ENCODE peak calls at places on chromosomes 16 and 17, in eight cellular contexts. E is cardiac muscle cell; T is naive thymus-derived CD4-positive, alpha-beta T cell; A is prostate gland; Y is SK-N-SH; C is fibroblast of lung; J is right lobe of liver; D is PC-3. O is an unnamed sample.
A peak's percentile ranks its signal among the peaks of the same experiment; 100 is the strongest.

GRCh38 chr16:10240854-10241613 is 58.8 kb upstream of the GRIN2A start:
- DNase-seq in E (no peak), T (no peak), A (no peak), Y (no peak), C (peak; percentile 27), J (no peak), D (peak; percentile 6), O (no peak)

GRCh38 chr17:56690441-56691291 is 97.2 kb downstream of the NOG start:
- DNase-seq in E (no peak), T (no peak), A (no peak), Y (no peak), C (no peak), J (no peak), D (no peak), O (no peak)

GRCh38 chr17:73064084-73064938 is 28.2 kb downstream of the SLC39A11 start:
- DNase-seq in E (no peak), T (no peak), A (no peak), Y (peak; percentile 58), C (peak; percentile 17), J (no peak), D (no peak), O (no peak)

GRCh38 chr16:17204248-17205043 is 266.3 kb downstream of the XYLT1 start:
- DNase-seq in E (no peak), T (no peak), A (no peak), Y (no peak), C (no peak), J (no peak), D (no peak), O (no peak)

GRCh38 chr17:40433551-40434384 is 9.5 kb upstream of the IGFBP4 start:
- DNase-seq in E (no peak), T (no peak), A (no peak), Y (peak; percentile 58), C (no peak), J (peak; percentile 50), D (no peak), O (no peak)

GRCh38 chr17:19703776-19704371 is 12.5 kb downstream of the SLC47A2 start:
- DNase-seq in E (no peak), T (no peak), A (no peak), Y (peak; percentile 72), C (no peak), J (peak; percentile 65), D (no peak), O (no peak)

GRCh38 chr16:22007509-22008214 is at the start of gene MOSMO:
- DNase-seq in E (peak; percentile 70), T (peak; percentile 54), A (peak; percentile 65), Y (peak; percentile 94), C (peak; percentile 67), J (peak; percentile 80), D (peak; percentile 62), O (peak; percentile 69)

GRCh38 chr16:85908444-85908843 is 9.5 kb downstream of the IRF8 start:
- DNase-seq in E (no peak), T (no peak), A (no peak), Y (no peak), C (no peak), J (no peak), D (no peak), O (no peak)

GRCh38 chr16:4386951-4387565 is 15.4 kb downstream of the VASN start:
- DNase-seq in E (peak; percentile 62), T (no peak), A (no peak), Y (no peak), C (peak; percentile 56), J (no peak), D (no peak), O (no peak)

GRCh38 chr17:68155692-68156091 is 92.2 kb upstream of the AMZ2 start:
- DNase-seq in E (no peak), T (no peak), A (no peak), Y (no peak), C (no peak), J (no peak), D (no peak), O (no peak)

GRCh38 chr17:60525624-60526514 is at the start of gene APPBP2:
- DNase-seq in E (peak; percentile 94), T (peak; percentile 80), A (peak; percentile 90), Y (peak; percentile 95), C (peak; percentile 87), J (peak; percentile 91), D (peak; percentile 94), O (peak; percentile 89)

DNA sequence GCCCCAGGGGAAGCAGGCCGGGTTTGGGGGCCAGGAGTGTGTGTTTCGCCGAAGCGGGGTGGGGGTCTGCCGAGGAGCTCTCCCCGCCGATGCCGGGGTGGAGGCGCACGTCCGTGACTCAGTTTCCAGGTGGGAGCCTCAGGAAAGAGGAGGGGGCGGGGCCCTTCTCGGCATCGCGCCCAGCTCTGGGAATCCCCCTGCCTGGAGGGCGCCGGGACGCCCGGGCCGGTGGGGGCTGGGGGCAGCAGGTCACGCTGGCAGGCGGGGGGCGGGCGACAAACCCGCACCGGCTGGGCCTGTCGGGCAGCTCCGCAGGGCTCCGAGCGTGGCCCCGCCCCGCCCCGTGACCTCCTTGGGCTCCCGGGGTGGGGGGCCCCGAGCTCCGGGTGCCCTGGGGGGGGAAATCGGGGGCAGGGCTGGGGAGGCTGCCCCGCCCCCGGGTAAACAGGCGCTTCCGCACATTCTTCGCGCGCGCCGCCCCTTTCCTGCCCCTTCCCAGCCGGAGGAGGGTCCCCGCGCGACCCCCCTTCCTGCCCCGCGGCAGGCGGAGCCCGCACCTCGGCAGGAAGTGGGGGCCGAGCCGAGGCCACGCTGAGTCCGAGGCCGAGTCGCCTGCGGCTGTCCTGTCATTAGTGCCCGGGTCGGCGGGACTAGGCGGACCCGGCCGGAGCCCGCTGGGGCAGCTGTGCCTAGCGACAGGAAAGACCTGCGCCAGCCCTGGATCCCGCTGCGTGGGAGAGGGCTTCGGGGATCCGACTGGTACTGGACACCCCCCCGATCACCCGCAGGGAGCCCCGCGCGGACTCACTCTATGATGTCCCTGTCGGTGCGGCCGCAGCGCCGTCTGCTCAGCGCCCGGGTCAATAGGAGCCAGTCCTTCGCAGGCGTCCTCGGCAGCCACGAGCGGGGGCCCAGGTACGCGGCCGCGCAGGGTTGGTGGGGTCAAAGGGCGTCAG is 9.3 kb downstream of the RIPOR1 start:
- DNase-seq in E (peak; percentile 52), T (peak; percentile 59), A (peak; percentile 31), Y (peak; percentile 85), C (no peak), J (peak; percentile 72), D (no peak), O (peak; percentile 81)
- H3K4me1 ChIP-seq in E (peaks cover 6% of the 10 kb centered on the region), T (peaks cover 6% of the 10 kb centered on the region), A (no peaks in the 10 kb centered on the region), Y (peaks cover 6% of the 10 kb centered on the region), C (peaks cover 8% of the 10 kb centered on the region), J (no peaks in the 10 kb centered on the region), D (peaks cover 9% of the 10 kb centered on the region), O (no peaks in the 10 kb centered on the region)

GRCh38 chr16:84753412-84754325 is 53.9 kb downstream of the USP10 start:
- DNase-seq in E (no peak), T (no peak), A (no peak), Y (no peak), C (no peak), J (no peak), D (no peak), O (no peak)
- H3K4me1 ChIP-seq in E (peaks cover 9% of the 10 kb centered on the region), T (peaks cover 17% of the 10 kb centered on the region), A (no peaks in the 10 kb centered on the region), Y (no peaks in the 10 kb centered on the region), C (peaks cover 13% of the 10 kb centered on the region), J (no peaks in the 10 kb centered on the region), D (peaks cover 11% of the 10 kb centered on the region), O (peaks cover 3% of the 10 kb centered on the region)

GRCh38 chr16:30369091-30369937 is 980 bp downstream of the TBC1D10B start:
- DNase-seq in E (no peak), T (no peak), A (no peak), Y (no peak), C (no peak), J (no peak), D (peak; percentile 8), O (peak; percentile 66)
- H3K4me1 ChIP-seq in E (peaks cover 41% of the 10 kb centered on the region), T (peaks cover 26% of the 10 kb centered on the region), A (peaks cover 19% of the 10 kb centered on the region), Y (peaks cover 37% of the 10 kb centered on the region), C (peaks cover 4% of the 10 kb centered on the region), J (no peaks in the 10 kb centered on the region), D (peaks cover 21% of the 10 kb centered on the region), O (peaks cover 5% of the 10 kb centered on the region)

DNA sequence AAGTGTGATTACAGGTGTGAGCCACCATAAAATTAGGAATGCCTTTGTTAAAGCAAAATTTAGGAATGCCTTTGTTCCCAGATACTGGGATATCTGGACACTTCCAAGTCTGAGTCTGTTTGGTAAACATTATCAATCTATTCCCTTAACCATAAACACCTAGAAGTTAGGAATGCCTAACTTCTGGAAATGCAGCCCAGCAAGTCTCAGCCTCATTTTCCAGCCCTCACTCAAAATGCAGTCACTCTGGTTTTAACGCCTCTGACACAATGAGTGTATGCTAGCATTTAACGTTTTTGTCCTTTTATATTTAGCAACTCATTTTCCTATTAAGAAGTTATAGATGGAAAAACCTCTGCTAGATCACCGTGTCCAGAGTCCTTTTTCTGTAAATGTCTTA is 34.4 kb upstream of the HAS3 start:
- DNase-seq in E (no peak), T (no peak), A (no peak), Y (no peak), C (no peak), J (no peak), D (no peak), O (no peak)
- H3K4me1 ChIP-seq in E (peaks cover 22% of the 10 kb centered on the region), T (no peaks in the 10 kb centered on the region), A (no peaks in the 10 kb centered on the region), Y (no peaks in the 10 kb centered on the region), C (peaks cover 2% of the 10 kb centered on the region), J (no peaks in the 10 kb centered on the region), D (peaks cover 36% of the 10 kb centered on the region), O (no peaks in the 10 kb centered on the region)

GRCh38 chr17:63698381-63698885 is 1.5 kb downstream of the LIMD2 start:
- DNase-seq in E (no peak), T (no peak), A (no peak), Y (no peak), C (no peak), J (peak; percentile 62), D (no peak), O (peak; percentile 76)
- H3K4me1 ChIP-seq in E (no peaks in the 10 kb centered on the region), T (peaks cover 52% of the 10 kb centered on the region), A (no peaks in the 10 kb centered on the region), Y (peaks cover 77% of the 10 kb centered on the region), C (no peaks in the 10 kb centered on the region), J (no peaks in the 10 kb centered on the region), D (peaks cover 7% of the 10 kb centered on the region), O (no peaks in the 10 kb centered on the region)

O was measured in pancreas.